ENCODE peak calls at places on chromosome 5, in four cellular contexts. H is HepG2, P is K562, F is GM12878. C is an unnamed sample.

GRCh38 chr5:174358276-174358675 is 312.8 kb downstream of the NSG2 start:
- DNase-seq in H (no peak), P (no peak), F (no peak), C (no peak)

GRCh38 chr5:100430268-100430900 is 104.8 kb upstream of the FAM174A start:
- DNase-seq in P (peak), F (peak), H (peak), C (peak)

GRCh38 chr5:76617675-76618074 is 5.5 kb downstream of the F2RL2 start:
- DNase-seq in P (no peak), H (no peak), F (no peak), C (no peak)

GRCh38 chr5:104431946-104432345 is 869.4 kb upstream of the NUDT12 start:
- DNase-seq in H (no peak), P (no peak), F (no peak), C (no peak)

GRCh38 chr5:155665371-155665770 is 651.8 kb downstream of the KIF4B start:
- DNase-seq in F (no peak), H (no peak), P (no peak), C (no peak)

GRCh38 chr5:122673343-122673742 is 101.5 kb upstream of the SNX2 start:
- DNase-seq in H (no peak), P (no peak), F (no peak), C (no peak)

GRCh38 chr5:145471831-145472616 is 363.1 kb downstream of the PRELID2 start:
- DNase-seq in F (no peak), P (peak), H (no peak), C (peak)

GRCh38 chr5:115052948-115053347 is 116.8 kb downstream of the TRIM36 start:
- DNase-seq in F (no peak), P (no peak), H (no peak), C (no peak)

GRCh38 chr5:175749591-175749990 is 91.7 kb downstream of the HRH2 start:
- DNase-seq in P (no peak), F (no peak), H (no peak), C (no peak)

GRCh38 chr5:178525906-178526732 is 64.1 kb downstream of the COL23A1 start:
- DNase-seq in H (no peak), F (no peak), P (no peak), C (no peak)

GRCh38 chr5:33241826-33242225 is 198.9 kb upstream of the TARS1 start:
- DNase-seq in H (no peak), F (no peak), P (no peak), C (no peak)

GRCh38 chr5:158553946-158554336 is 545.8 kb downstream of the EBF1 start:
- DNase-seq in H (no peak), F (no peak), P (no peak), C (no peak)

GRCh38 chr5:155833282-155833681 is 493.7 kb upstream of the SGCD start:
- DNase-seq in P (no peak), H (no peak), F (no peak), C (peak)

GRCh38 chr5:137751869-137752491 is 2.2 kb downstream of the HNRNPA0 start:
- DNase-seq in H (peak), P (peak), F (no peak), C (peak)

GRCh38 chr5:41157272-41157671 is 56.1 kb downstream of the C6 start:
- DNase-seq in H (no peak), P (no peak), F (no peak), C (no peak)

GRCh38 chr5:19488786-19489185 is 499.2 kb downstream of the CDH18 start:
- DNase-seq in H (no peak), P (no peak), F (no peak), C (no peak)

GRCh38 chr5:173675287-173675996 is 59.0 kb upstream of the BOD1 start:
- DNase-seq in P (no peak), H (no peak), F (no peak), C (no peak)

GRCh38 chr5:16471387-16471786 is 5.8 kb upstream of the ZNF622 start:
- DNase-seq in F (no peak), P (no peak), H (no peak), C (no peak)

GRCh38 chr5:141882594-141883183 is 4.5 kb upstream of the PCDH1 start:
- DNase-seq in H (peak), F (no peak), P (peak), C (peak)

GRCh38 chr5:18113724-18114123 is 479.5 kb downstream of the TAF11L14 start:
- DNase-seq in P (no peak), F (no peak), H (no peak), C (peak)

GRCh38 chr5:159456722-159457462 is 126.6 kb upstream of the IL12B start:
- DNase-seq in P (no peak), F (peak), H (no peak), C (no peak)

GRCh38 chr5:55338092-55338613 is 30.4 kb downstream of the MTREX start:
- DNase-seq in P (no peak), F (no peak), H (no peak), C (no peak)

GRCh38 chr5:132635873-132636272 is 22.1 kb upstream of the IL13 start:
- DNase-seq in P (no peak), F (peak), H (no peak), C (no peak)

GRCh38 chr5:32326216-32326772 is 13.6 kb upstream of the MTMR12 start:
- DNase-seq in P (no peak), H (no peak), F (no peak), C (no peak)

GRCh38 chr5:80243567-80243966 is 12.3 kb downstream of the SERINC5 start:
- DNase-seq in H (no peak), F (no peak), P (no peak), C (no peak)

GRCh38 chr5:83097582-83098265 is 20.4 kb downstream of the XRCC4 start:
- DNase-seq in H (no peak), F (no peak), P (no peak), C (no peak)

GRCh38 chr5:180352976-180353225 is 235 bp downstream of the GFPT2 start:
- DNase-seq in F (no peak), P (no peak), H (no peak), C (no peak)

GRCh38 chr5:96433066-96433447 is at the start of gene PCSK1:
- DNase-seq in P (no peak), F (no peak), H (no peak), C (peak)

GRCh38 chr5:161086456-161086855 is 234.4 kb upstream of the ATP10B start:
- DNase-seq in H (no peak), F (no peak), P (no peak), C (no peak)

GRCh38 chr5:172790496-172790889 is 19.5 kb upstream of the DUSP1 start:
- DNase-seq in P (no peak), H (no peak), F (no peak), C (no peak)

GRCh38 chr5:40601198-40601868 is 78.4 kb upstream of the PTGER4 start:
- DNase-seq in F (no peak), H (no peak), P (no peak), C (no peak)

GRCh38 chr5:142296914-142297417 is 27.9 kb downstream of the SPRY4 start:
- DNase-seq in H (peak), F (no peak), P (no peak), C (no peak)

GRCh38 chr5:173515526-173515925 is 100.9 kb downstream of the BOD1 start:
- DNase-seq in P (no peak), H (no peak), F (no peak), C (no peak)

GRCh38 chr5:57499262-57500050 is 16.8 kb upstream of the ACTBL2 start:
- DNase-seq in P (peak), F (peak), H (peak), C (peak)

GRCh38 chr5:128213340-128213739 is 129.8 kb downstream of the SLC12A2 start:
- DNase-seq in F (no peak), H (peak), P (peak), C (peak)

GRCh38 chr5:78638423-78638822 is 10.1 kb downstream of the LHFPL2 start:
- DNase-seq in H (peak), F (no peak), P (no peak), C (no peak)
- TF ChIP-seq REST in H (no peak), F (no peak), P (no peak), C (no peak)

GRCh38 chr5:134738133-134738962 is at the start of gene CAMLG:
- DNase-seq in F (peak), H (peak), P (peak), C (peak)
- TF ChIP-seq POLR2AphosphoS5 in F (peak), H (peak), P (peak), C (peak)

GRCh38 chr5:1105350-1106265 is 6.3 kb downstream of the SLC12A7 start:
- DNase-seq in P (peak), F (no peak), H (peak), C (no peak)
- TF ChIP-seq CREB1 in P (peak), F (no peak), H (no peak), C (no peak)

GRCh38 chr5:62600560-62601252 is 22.1 kb downstream of the LRRC70 start:
- DNase-seq in H (peak), P (no peak), F (no peak), C (no peak)
- TF ChIP-seq REST in H (no peak), P (no peak), F (no peak), C (no peak)

DNA sequence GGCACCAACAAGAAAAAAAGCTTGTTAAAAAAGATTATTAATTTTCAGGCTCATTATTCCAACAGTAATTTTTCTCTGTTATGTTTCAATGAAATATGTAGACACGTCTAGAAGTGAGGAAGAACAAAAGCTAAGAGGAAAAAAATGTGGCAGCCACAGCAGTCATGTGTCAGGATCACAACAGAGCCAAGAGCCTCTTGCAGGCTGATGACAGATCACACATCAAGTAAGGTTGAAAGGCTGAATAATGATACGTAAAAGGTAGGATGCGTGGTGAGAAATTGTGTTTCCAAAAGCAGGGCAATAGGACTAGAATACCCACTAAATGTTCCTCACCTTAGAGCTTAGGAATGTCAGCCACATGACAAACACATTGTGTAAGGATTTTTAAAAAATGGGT is 124.8 kb downstream of the HTR1A start:
- DNase-seq in P (no peak), H (no peak), F (no peak), C (no peak)
- TF ChIP-seq POLR2AphosphoS5 in P (no peak), H (no peak), F (no peak), C (no peak)

DNA sequence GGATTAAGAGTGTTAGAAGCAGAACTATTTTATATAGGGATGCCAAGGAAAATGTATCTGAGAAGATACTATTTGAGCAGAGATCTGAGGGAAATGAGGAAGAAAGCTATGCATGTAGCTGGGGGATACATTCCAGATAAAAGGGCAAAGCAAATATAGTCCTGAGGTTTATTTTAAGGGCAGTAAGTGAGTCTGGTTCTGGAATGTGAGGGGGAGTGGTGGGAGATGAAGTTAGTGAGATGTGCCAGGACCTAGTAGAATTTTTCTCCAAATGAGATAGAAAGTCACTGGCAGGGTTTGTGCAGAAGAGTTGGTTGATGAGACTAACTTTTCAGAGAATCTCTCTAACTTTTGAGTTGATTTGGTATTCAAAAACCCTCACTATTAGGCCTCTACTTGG is 374.7 kb downstream of the ADGRV1 start:
- DNase-seq in F (no peak), H (no peak), P (no peak), C (no peak)
- TF ChIP-seq CREB1 in F (no peak), H (no peak), P (no peak), C (no peak)